ENCODE peak calls at places on chromosomes 12 and 14, in seven cellular contexts. W is H9, K is H1, X is IMR-90, U is trophoblast cell, T is mesendoderm, H is mesenchymal stem cell. B is an unnamed sample. For H3K4me1, the result is how much of the 10 kb centered on the place peaks cover.

GRCh38 chr12:129776977-129777667 is 126.7 kb downstream of the TMEM132D start:
- DNase-seq in W (no peak), K (no peak), X (no peak), U (no peak), T (no peak), H (no peak), B (no peak)

GRCh38 chr14:105116451-105117256 is 51.4 kb upstream of the GPR132 start:
- DNase-seq in W (no peak), K (no peak), X (no peak), U (no peak), T (no peak), H (no peak), B (no peak)

GRCh38 chr12:21697829-21698630 is 40.4 kb upstream of the LDHB start:
- DNase-seq in W (no peak), K (no peak), X (peak), U (peak), T (peak), H (peak), B (peak)

GRCh38 chr12:89935850-89936249 is 227.2 kb upstream of the ATP2B1 start:
- DNase-seq in W (no peak), K (no peak), X (no peak), U (peak), T (no peak), H (no peak), B (no peak)

GRCh38 chr12:117076410-117077372 is 22.5 kb downstream of the TESC start:
- DNase-seq in W (no peak), K (no peak), X (no peak), U (peak), T (peak), H (no peak), B (no peak)

GRCh38 chr14:72318648-72319047 is 386.4 kb downstream of the RGS6 start:
- DNase-seq in W (no peak), K (no peak), X (no peak), U (no peak), T (no peak), H (no peak), B (no peak)

GRCh38 chr14:91580886-91581615 is 70.9 kb upstream of the PPP4R3A start:
- DNase-seq in W (no peak), K (no peak), X (no peak), U (peak), T (peak), H (no peak), B (no peak)

GRCh38 chr14:100802179-100802578 is 23.7 kb upstream of the MEG3 start:
- DNase-seq in W (no peak), K (no peak), X (no peak), U (no peak), T (no peak), H (no peak), B (no peak)

GRCh38 chr12:94150483-94151225 is 2.3 kb downstream of the PLXNC1 start:
- DNase-seq in W (peak), K (no peak), X (no peak), U (no peak), T (no peak), H (no peak), B (peak)

GRCh38 chr14:54674342-54674741 is 107.4 kb downstream of the SAMD4A start:
- DNase-seq in W (no peak), K (no peak), X (no peak), U (no peak), T (no peak), H (no peak), B (no peak)

GRCh38 chr12:116547955-116548471 is 11.2 kb upstream of the MAP1LC3B2 start:
- DNase-seq in W (no peak), K (no peak), X (peak), U (peak), T (no peak), H (peak), B (no peak)

GRCh38 chr12:72390146-72390545 is 118.0 kb downstream of the TRHDE start:
- DNase-seq in W (no peak), K (no peak), X (no peak), U (no peak), T (no peak), H (no peak), B (no peak)

GRCh38 chr12:53324779-53325538 is 3.5 kb upstream of the AAAS start:
- DNase-seq in W (peak), K (peak), X (peak), U (peak), T (peak), H (peak), B (peak)

GRCh38 chr14:24481622-24482324 is 26.3 kb downstream of the CMA1 start:
- DNase-seq in W (peak), K (peak), X (peak), U (peak), T (peak), H (no peak), B (peak)

GRCh38 chr12:3071107-3071506 is 6.1 kb upstream of the TSPAN9 start:
- DNase-seq in W (peak), K (no peak), X (no peak), U (peak), T (no peak), H (no peak), B (no peak)

GRCh38 chr14:89221109-89221508 is 195.9 kb downstream of the FOXN3 start:
- DNase-seq in W (no peak), K (no peak), X (peak), U (peak), T (no peak), H (peak), B (no peak)

GRCh38 chr12:56716458-56716857 is 8.6 kb downstream of the NACA start:
- DNase-seq in W (no peak), K (no peak), X (no peak), U (no peak), T (no peak), H (no peak), B (no peak)
- H3K4me1 ChIP-seq in W (under half), K (under half), X (under half), U (under half), T (under half), H (under half), B (under half)

GRCh38 chr12:50239355-50239891 is 43.9 kb downstream of the LIMA1 start:
- DNase-seq in W (no peak), K (no peak), X (no peak), U (no peak), T (no peak), H (no peak), B (no peak)
- H3K23ac ChIP-seq in W (no peak), K (no peak), X (no peak), U (no peak), T (no peak), H (no peak), B (no peak)

GRCh38 chr12:69672195-69672594 is 26.9 kb downstream of the BEST3 start:
- DNase-seq in W (no peak), K (no peak), X (no peak), U (peak), T (no peak), H (no peak), B (no peak)
- H3K4me1 ChIP-seq in W (under half), K (under half), X (under half), U (under half), T (under half), H (under half), B (under half)

DNA sequence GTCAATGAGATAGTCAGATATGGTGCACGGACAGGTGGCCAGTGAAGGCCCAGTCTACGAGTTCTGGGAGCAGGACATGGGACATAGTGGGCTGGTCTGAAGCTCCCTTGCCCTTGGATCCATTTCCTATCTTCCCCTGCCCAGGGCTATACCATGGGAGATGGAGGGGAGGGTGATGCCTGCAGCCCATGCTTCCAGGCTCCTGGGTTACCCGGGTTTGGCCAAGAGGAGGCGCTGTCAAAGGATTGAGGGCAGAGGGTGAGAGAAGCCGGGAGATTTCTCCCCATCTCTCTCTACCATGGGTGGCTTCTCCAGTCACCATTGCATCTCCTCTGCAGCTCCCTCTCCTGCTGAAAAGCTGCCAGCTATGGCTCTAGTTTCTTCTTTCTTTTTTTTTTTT is 52.8 kb upstream of the LHX5 start:
- DNase-seq in W (peak), K (peak), X (no peak), U (no peak), T (peak), H (no peak), B (no peak)
- H3K23ac ChIP-seq in W (no peak), K (no peak), X (no peak), U (no peak), T (no peak), H (no peak), B (no peak)

DNA sequence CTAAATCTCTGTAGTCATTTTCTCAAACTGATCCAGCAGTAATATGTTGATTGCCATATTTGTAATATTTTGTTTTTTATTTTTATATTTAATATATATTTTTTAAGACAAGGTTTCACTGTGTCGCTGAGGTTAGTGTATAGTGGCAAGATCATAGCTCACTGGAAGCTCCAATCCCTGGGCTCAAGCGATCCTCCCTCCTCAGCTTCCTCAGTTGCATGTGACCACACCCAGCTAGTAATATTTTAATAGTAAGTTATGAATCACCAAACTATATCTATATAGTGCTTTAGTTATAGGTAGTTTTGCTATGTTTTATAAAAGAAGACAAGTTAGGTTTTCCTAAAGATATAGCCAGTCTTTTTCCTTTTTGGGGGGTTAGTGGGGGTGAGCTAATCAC is 22.0 kb upstream of the LRIG3 start:
- DNase-seq in W (no peak), K (no peak), X (no peak), U (no peak), T (no peak), H (no peak), B (no peak)
- H3K4me1 ChIP-seq in W (under half), K (under half), X (under half), U (under half), T (under half), H (under half), B (under half)

GRCh38 chr12:128570191-128571065 is 253.3 kb downstream of the SLC15A4 start:
- DNase-seq in W (no peak), K (no peak), X (no peak), U (no peak), T (no peak), H (no peak), B (no peak)

GRCh38 chr12:128571906-128572305 is 251.9 kb downstream of the SLC15A4 start:
- DNase-seq in W (no peak), K (no peak), X (no peak), U (no peak), T (peak), H (no peak), B (no peak)

GRCh38 chr12:128572311-128572810 is 251.4 kb downstream of the SLC15A4 start:
- DNase-seq in W (no peak), K (no peak), X (no peak), U (no peak), T (peak), H (no peak), B (no peak)

GRCh38 chr12:128567730-128568129 is 256.0 kb downstream of the SLC15A4 start:
- DNase-seq in W (no peak), K (no peak), X (no peak), U (no peak), T (no peak), H (no peak), B (no peak)
- H3K23ac ChIP-seq in W (no peak), K (no peak), X (no peak), U (no peak), T (no peak), H (no peak), B (no peak)

GRCh38 chr12:56922032-56922431 is 12.2 kb downstream of the SDR9C7 start:
- DNase-seq in W (no peak), K (no peak), X (no peak), U (no peak), T (no peak), H (no peak), B (no peak)
- H3K4me1 ChIP-seq in W (under half), K (under half), X (under half), U (under half), T (under half), H (under half), B (under half)

DNA sequence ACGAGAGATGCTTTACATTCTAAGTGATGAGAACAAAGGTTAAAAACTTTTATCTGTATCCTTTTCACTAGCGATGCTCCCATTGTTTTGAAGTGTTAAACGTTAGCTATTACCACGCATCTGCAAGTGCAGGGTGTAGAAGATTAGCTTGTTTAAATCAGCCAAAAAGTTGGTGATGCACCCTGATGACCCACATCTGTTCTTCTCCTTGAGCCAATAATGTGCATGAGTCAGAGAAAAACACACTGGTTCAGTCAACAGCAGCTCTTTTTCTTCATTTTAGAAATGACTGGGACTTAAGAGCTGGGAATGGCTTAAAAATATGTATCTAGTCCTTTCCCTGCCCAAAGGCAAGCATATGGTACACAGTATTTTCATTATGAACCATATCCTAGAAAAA is 323.5 kb upstream of the PDE3A start:
- DNase-seq in W (no peak), K (no peak), X (peak), U (peak), T (no peak), H (no peak), B (no peak)
- H3K23ac ChIP-seq in W (no peak), K (no peak), X (no peak), U (no peak), T (no peak), H (no peak), B (no peak)

B was measured in neuronal stem cell.